ENCODE peak calls at places on chromosomes 4 and X, in six cellular contexts. S is fibroblast of the aortic adventitia, X is vagina, F is endodermal cell, P is tibial artery, O is fibroblast of villous mesenchyme. C is an unnamed sample.

GRCh38 chrX:102950908-102951866 is 14.1 kb downstream of the RAB40AL start:
- DNase-seq in X (no peak), S (peak; percentile 51), P (no peak), F (peak; percentile 92), O (peak; percentile 32), C (peak; percentile 25)

GRCh38 chr4:73698217-73698616 is 42.2 kb upstream of the CXCL8 start:
- DNase-seq in O (no peak), P (no peak), F (no peak), X (no peak), S (peak; percentile 71), C (peak; percentile 60)

GRCh38 chrX:147699061-147699460 is 212.7 kb upstream of the FMR1 start:
- DNase-seq in F (peak; percentile 68), X (no peak), O (no peak), P (no peak), S (no peak), C (no peak)

GRCh38 chr4:151169900-151170299 is 70.5 kb downstream of the RPS3A start:
- DNase-seq in O (peak; percentile 43), S (peak; percentile 71), F (no peak), P (no peak), X (no peak), C (peak; percentile 65)

GRCh38 chr4:32061916-32062315 is 1341.7 kb downstream of the PCDH7 start:
- DNase-seq in F (no peak), X (no peak), O (no peak), S (no peak), P (no peak), C (no peak)

GRCh38 chrX:122579521-122579920 is 604.6 kb upstream of the GRIA3 start:
- DNase-seq in X (no peak), O (no peak), S (no peak), P (no peak), F (no peak), C (peak; percentile 79)

GRCh38 chrX:22246620-22247019 is 26.1 kb upstream of the CBLL2 start:
- DNase-seq in X (no peak), O (no peak), S (peak; percentile 40), P (no peak), F (no peak), C (peak; percentile 52)

GRCh38 chrX:24207826-24208225 is 58.3 kb downstream of the ZFX start:
- DNase-seq in O (peak; percentile 19), P (no peak), X (no peak), F (no peak), S (peak; percentile 46), C (peak; percentile 27)

GRCh38 chrX:38882894-38883620 is 81.8 kb downstream of the MID1IP1 start:
- DNase-seq in O (no peak), S (peak; percentile 75), F (no peak), P (no peak), X (no peak), C (peak; percentile 83)

DNA sequence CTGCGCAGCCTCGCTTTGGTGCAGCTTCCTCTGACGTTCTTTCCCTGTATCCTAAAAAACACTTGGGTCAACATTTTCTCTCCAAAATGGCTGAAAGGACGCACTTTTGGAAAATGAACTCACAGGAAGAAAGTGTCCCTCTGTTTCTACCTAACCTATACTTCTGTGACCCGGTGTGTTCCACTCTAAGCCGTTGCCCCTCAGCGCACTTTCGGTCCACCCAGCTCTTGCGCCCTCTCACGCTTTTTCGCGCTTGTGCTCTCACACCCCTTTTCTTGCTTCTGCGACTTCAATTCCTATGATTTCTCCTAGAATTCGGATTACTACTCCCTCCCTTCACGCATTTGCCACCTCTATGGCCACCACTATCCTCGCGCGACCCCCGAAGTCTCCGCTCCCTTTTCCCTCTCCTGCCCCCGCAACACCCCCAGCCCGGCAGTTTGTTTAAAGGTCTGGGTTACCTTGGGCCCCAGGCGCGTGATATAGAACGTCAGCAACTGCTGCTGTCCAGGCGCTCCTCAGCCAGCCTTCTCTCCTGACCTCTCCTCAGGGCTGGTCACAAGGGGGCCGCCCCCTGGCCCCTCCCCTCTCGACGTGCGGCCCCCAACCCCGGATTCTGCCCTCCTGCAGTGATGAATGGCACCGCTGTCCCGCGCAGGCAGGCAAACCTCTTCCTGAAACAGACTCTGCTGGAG is at the start of gene USP51:
- DNase-seq in X (peak; percentile 91), S (peak; percentile 68), O (peak; percentile 66), F (peak; percentile 86), P (peak; percentile 67), C (peak; percentile 10)
- H3K4me3 ChIP-seq in X (peak within 1 kb of the TSS; percentile 69), S (peak within 1 kb of the TSS; percentile 76), O (peak within 1 kb of the TSS; percentile 66), F (peak within 1 kb of the TSS; percentile 86), P (peak within 1 kb of the TSS; percentile 84), C (peak within 1 kb of the TSS; percentile 73)

GRCh38 chrX:93874554-93874953 is 200.5 kb downstream of the FAM133A start:
- DNase-seq in X (no peak), S (peak; percentile 19), O (peak; percentile 8), P (no peak), F (peak; percentile 68), C (no peak)

GRCh38 chrX:93875621-93876282 is 201.7 kb downstream of the FAM133A start:
- DNase-seq in F (no peak), P (no peak), S (no peak), O (no peak), X (no peak), C (no peak)
- TF ChIP-seq CTCF in F (no peak), P (no peak), S (no peak), O (no peak), X (no peak), C (no peak)

DNA sequence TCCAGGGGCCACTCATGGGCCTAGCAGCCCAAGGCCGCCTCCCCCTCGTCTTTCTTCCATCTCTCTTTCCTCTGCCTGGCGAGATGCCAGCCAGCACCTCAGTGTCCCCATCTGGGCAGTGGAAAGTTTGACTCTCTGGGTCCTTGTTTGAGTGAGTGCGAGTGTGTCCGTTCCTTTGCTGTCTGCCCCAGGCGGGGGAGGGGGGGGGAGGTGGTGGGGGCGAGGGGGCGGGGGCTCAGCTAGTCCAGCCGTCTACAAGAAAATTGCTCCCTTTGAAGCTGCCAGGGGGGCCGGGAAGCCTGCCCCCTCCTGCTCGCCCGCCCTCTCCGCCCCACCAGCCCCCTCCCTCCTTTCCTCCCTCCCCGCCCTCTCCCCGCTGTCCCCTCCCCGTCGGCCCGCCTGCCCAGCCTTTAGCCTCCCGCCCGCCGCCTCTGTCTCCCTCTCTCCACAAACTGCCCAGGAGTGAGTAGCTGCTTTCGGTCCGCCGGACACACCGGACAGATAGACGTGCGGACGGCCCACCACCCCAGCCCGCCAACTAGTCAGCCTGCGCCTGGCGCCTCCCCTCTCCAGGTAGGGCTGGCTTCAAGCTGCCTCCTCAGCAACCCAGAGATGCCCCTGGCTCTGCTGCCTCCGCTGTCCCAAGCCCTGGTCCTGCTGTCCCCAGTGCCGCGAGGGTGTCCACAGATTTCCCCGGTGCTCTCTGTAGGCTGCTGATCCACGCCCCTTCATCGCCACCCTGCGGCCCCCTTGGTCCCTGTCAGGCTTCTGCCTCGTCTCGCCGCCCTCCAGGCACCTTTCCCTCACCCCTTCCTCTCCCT is at the start of gene BGN:
- DNase-seq in O (peak; percentile 38), X (no peak), F (peak; percentile 81), S (peak; percentile 68), P (peak; percentile 83), C (no peak)
- H3K4me3 ChIP-seq in O (peak within 1 kb of the TSS; percentile 56), X (peak within 1 kb of the TSS; percentile 43), F (no peak within 1 kb of the TSS), S (peak within 1 kb of the TSS; percentile 82), P (peak within 1 kb of the TSS; percentile 64), C (peak within 1 kb of the TSS; percentile 75)

GRCh38 chrX:5791721-5792120 is 436.9 kb downstream of the NLGN4X start:
- DNase-seq in S (no peak), F (no peak), O (no peak), X (no peak), P (no peak), C (no peak)

DNA sequence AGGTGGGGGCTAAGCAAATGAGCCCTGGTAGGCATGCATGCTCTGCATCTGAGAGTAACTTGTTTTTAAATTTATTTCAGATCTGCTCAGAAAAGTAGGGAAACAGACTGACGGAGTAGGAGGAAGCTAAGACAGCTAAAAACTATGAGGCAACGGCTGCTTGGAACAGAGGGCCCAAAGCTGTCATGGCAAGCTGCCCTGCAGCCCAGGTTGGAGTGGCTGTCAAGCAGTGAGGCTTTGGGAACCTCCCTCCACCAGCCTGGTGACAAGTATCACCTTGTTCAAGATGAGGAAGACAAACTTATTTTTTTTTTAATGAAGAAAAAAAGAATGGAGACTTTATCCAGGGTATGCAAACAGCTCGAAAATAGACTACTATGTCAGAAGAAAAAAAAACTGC is 439.7 kb downstream of the NLGN4X start:
- DNase-seq in F (no peak), P (no peak), S (no peak), O (no peak), X (no peak), C (no peak)
- TF ChIP-seq CTCF in F (no peak), P (no peak), S (no peak), O (no peak), X (no peak), C (no peak)

GRCh38 chrX:48575642-48576041 is 1.4 kb downstream of the RBM3 start:
- DNase-seq in S (no peak), F (no peak), P (no peak), O (no peak), X (no peak), C (no peak)
- H3K4me3 ChIP-seq in S (peak overlapping the region; percentile 89), F (peak overlapping the region; percentile 90), P (peak overlapping the region; percentile 80), O (peak overlapping the region; percentile 90), X (peak overlapping the region; percentile 61), C (peak overlapping the region; percentile 90)

GRCh38 chrX:106039920-106040319 is 1.4 kb upstream of the SERPINA7 start:
- DNase-seq in X (no peak), O (no peak), P (no peak), F (peak; percentile 49), S (no peak), C (no peak)
- TF ChIP-seq CTCF in X (no peak), O (peak; percentile 24), P (no peak), F (peak; percentile 50), S (peak; percentile 25), C (no peak)